ENCODE peak calls at places on chromosomes 4 and X, in seven cellular contexts. One of them, this sample, is unnamed.

GRCh38 chr4:48602763-48603162 is 112.7 kb downstream of the ZAR1 start:
- DNase-seq in left cardiac atrium: no peak
- DNase-seq in dorsolateral prefrontal cortex: no peak
- DNase-seq in GM03348: no peak
- DNase-seq in adrenal gland: no peak
- DNase-seq in neural crest cell: no peak
- DNase-seq in neuronal stem cell: no peak
- DNase-seq in this sample: no peak

GRCh38 chrX:64427787-64428186 is 32.5 kb upstream of the MTMR8 start:
- DNase-seq in left cardiac atrium: no peak
- DNase-seq in neuronal stem cell: no peak
- DNase-seq in adrenal gland: no peak
- DNase-seq in neural crest cell: no peak
- DNase-seq in GM03348: no peak
- DNase-seq in dorsolateral prefrontal cortex: no peak
- DNase-seq in this sample: no peak

GRCh38 chrX:46793386-46794143 is 34.6 kb upstream of the SLC9A7 start:
- DNase-seq in dorsolateral prefrontal cortex: no peak
- DNase-seq in neural crest cell: no peak
- DNase-seq in GM03348: no peak
- DNase-seq in adrenal gland: no peak
- DNase-seq in left cardiac atrium: no peak
- DNase-seq in neuronal stem cell: no peak
- DNase-seq in this sample: no peak

GRCh38 chr4:94641702-94642560 is 115.8 kb upstream of the BMPR1B start:
- DNase-seq in left cardiac atrium: no peak
- DNase-seq in GM03348: peak
- DNase-seq in neuronal stem cell: no peak
- DNase-seq in dorsolateral prefrontal cortex: no peak
- DNase-seq in adrenal gland: no peak
- DNase-seq in neural crest cell: no peak
- DNase-seq in this sample: no peak

GRCh38 chr4:119598521-119598920 is 30.1 kb downstream of the PDE5A start:
- DNase-seq in dorsolateral prefrontal cortex: no peak
- DNase-seq in adrenal gland: no peak
- DNase-seq in GM03348: no peak
- DNase-seq in neural crest cell: no peak
- DNase-seq in left cardiac atrium: no peak
- DNase-seq in neuronal stem cell: no peak
- DNase-seq in this sample: no peak

GRCh38 chr4:38189445-38189844 is 229.2 kb downstream of the PTTG2 start:
- DNase-seq in neural crest cell: no peak
- DNase-seq in neuronal stem cell: no peak
- DNase-seq in dorsolateral prefrontal cortex: no peak
- DNase-seq in GM03348: peak
- DNase-seq in left cardiac atrium: no peak
- DNase-seq in adrenal gland: peak
- DNase-seq in this sample: no peak

GRCh38 chr4:67332627-67333026 is 212.7 kb downstream of the CENPC start:
- DNase-seq in left cardiac atrium: no peak
- DNase-seq in adrenal gland: no peak
- DNase-seq in neural crest cell: peak
- DNase-seq in neuronal stem cell: no peak
- DNase-seq in GM03348: peak
- DNase-seq in dorsolateral prefrontal cortex: no peak
- DNase-seq in this sample: peak

GRCh38 chr4:15515106-15515505 is 45.4 kb downstream of the CC2D2A start:
- DNase-seq in neuronal stem cell: no peak
- DNase-seq in adrenal gland: no peak
- DNase-seq in GM03348: no peak
- DNase-seq in left cardiac atrium: no peak
- DNase-seq in neural crest cell: no peak
- DNase-seq in dorsolateral prefrontal cortex: no peak
- DNase-seq in this sample: no peak

GRCh38 chrX:130025256-130025655 is 42.8 kb downstream of the BCORL1 start:
- DNase-seq in neuronal stem cell: no peak
- DNase-seq in GM03348: no peak
- DNase-seq in left cardiac atrium: no peak
- DNase-seq in adrenal gland: no peak
- DNase-seq in neural crest cell: no peak
- DNase-seq in dorsolateral prefrontal cortex: no peak
- DNase-seq in this sample: no peak

GRCh38 chrX:115400960-115401359 is 111.4 kb downstream of the LUZP4 start:
- DNase-seq in GM03348: no peak
- DNase-seq in dorsolateral prefrontal cortex: no peak
- DNase-seq in adrenal gland: peak
- DNase-seq in neuronal stem cell: peak
- DNase-seq in neural crest cell: no peak
- DNase-seq in left cardiac atrium: no peak
- DNase-seq in this sample: peak

GRCh38 chr4:30295652-30296051 is 424.5 kb upstream of the PCDH7 start:
- DNase-seq in GM03348: no peak
- DNase-seq in adrenal gland: no peak
- DNase-seq in neuronal stem cell: no peak
- DNase-seq in left cardiac atrium: no peak
- DNase-seq in neural crest cell: no peak
- DNase-seq in dorsolateral prefrontal cortex: no peak
- DNase-seq in this sample: peak

GRCh38 chrX:13101439-13102139 is 57.2 kb upstream of the FAM9C start:
- DNase-seq in dorsolateral prefrontal cortex: no peak
- DNase-seq in adrenal gland: peak
- DNase-seq in left cardiac atrium: peak
- DNase-seq in neuronal stem cell: no peak
- DNase-seq in neural crest cell: no peak
- DNase-seq in GM03348: peak
- DNase-seq in this sample: no peak

GRCh38 chr4:73189274-73189810 is 69.3 kb downstream of the ANKRD17 start:
- DNase-seq in dorsolateral prefrontal cortex: no peak
- DNase-seq in neural crest cell: no peak
- DNase-seq in GM03348: no peak
- DNase-seq in left cardiac atrium: no peak
- DNase-seq in neuronal stem cell: no peak
- DNase-seq in adrenal gland: no peak
- DNase-seq in this sample: no peak

GRCh38 chr4:114857831-114858230 is 255.6 kb downstream of the NDST4 start:
- DNase-seq in neuronal stem cell: no peak
- DNase-seq in dorsolateral prefrontal cortex: no peak
- DNase-seq in neural crest cell: no peak
- DNase-seq in GM03348: no peak
- DNase-seq in adrenal gland: no peak
- DNase-seq in left cardiac atrium: no peak
- DNase-seq in this sample: no peak